ENCODE peak calls at places on chromosomes 1 and 21, in nine cellular contexts. N is osteocyte, C is WTC11, R is thyroid gland, H is Calu3, W is glutamatergic neuron, O is dorsolateral prefrontal cortex, U is left ventricle myocardium inferior, X is epithelial cell of esophagus. B is an unnamed sample.

GRCh38 chr1:46638921-46639320 is 22.3 kb upstream of the MOB3C start:
- DNase-seq in W (no peak), C (no peak), H (no peak), U (no peak), R (no peak), O (no peak), N (no peak), X (no peak), B (no peak)

GRCh38 chr1:157155658-157156057 is 17.5 kb upstream of the ETV3 start:
- DNase-seq in W (no peak), U (no peak), H (peak), O (no peak), X (no peak), N (no peak), R (no peak), C (peak), B (no peak)

GRCh38 chr1:34405266-34405959 is 228.7 kb downstream of the C1orf94 start:
- DNase-seq in H (no peak), X (no peak), R (no peak), O (no peak), U (no peak), C (no peak), N (no peak), W (no peak), B (no peak)

GRCh38 chr1:33300673-33301072 is 20.2 kb downstream of the A3GALT2 start:
- DNase-seq in O (no peak), H (no peak), X (no peak), C (no peak), U (peak), W (no peak), R (peak), N (no peak), B (no peak)

GRCh38 chr1:12179111-12179519 is 12.3 kb downstream of the TNFRSF1B start:
- DNase-seq in N (no peak), U (no peak), H (no peak), R (no peak), C (no peak), W (no peak), O (no peak), X (no peak), B (peak)

GRCh38 chr21:46457801-46458314 is 833 bp upstream of the DIP2A start:
- DNase-seq in W (peak), N (no peak), U (peak), R (peak), O (no peak), H (peak), C (no peak), X (peak), B (no peak)

GRCh38 chr21:34974162-34974981 is 74.7 kb downstream of the RUNX1 start:
- DNase-seq in H (no peak), R (no peak), C (no peak), U (no peak), X (no peak), N (no peak), O (no peak), W (no peak), B (peak)

GRCh38 chr1:181743878-181744312 is 260.6 kb downstream of the CACNA1E start:
- DNase-seq in R (peak), U (no peak), O (no peak), X (no peak), C (no peak), H (no peak), N (no peak), W (no peak), B (no peak)

GRCh38 chr1:188314557-188315137 is 1485.9 kb downstream of the PLA2G4A start:
- DNase-seq in C (no peak), O (no peak), N (no peak), H (no peak), U (no peak), W (no peak), R (no peak), X (no peak), B (no peak)

GRCh38 chr1:50132495-50132894 is 23.8 kb downstream of the ELAVL4 start:
- DNase-seq in H (no peak), R (no peak), W (no peak), C (no peak), X (no peak), U (no peak), N (no peak), O (no peak), B (no peak)

GRCh38 chr1:20483098-20483832 is 2.7 kb downstream of the CAMK2N1 start:
- DNase-seq in N (no peak), R (no peak), C (no peak), X (no peak), U (no peak), W (no peak), H (no peak), O (no peak), B (no peak)

GRCh38 chr1:86448670-86449069 is 20.1 kb upstream of the CLCA1 start:
- DNase-seq in X (no peak), H (no peak), R (no peak), O (no peak), U (no peak), N (no peak), C (no peak), W (no peak), B (no peak)

GRCh38 chr1:94093351-94093750 is 27.6 kb downstream of the ABCA4 start:
- DNase-seq in O (no peak), R (no peak), N (no peak), X (no peak), U (no peak), H (no peak), C (no peak), W (no peak), B (no peak)

GRCh38 chr1:46102769-46103476 is 29.5 kb downstream of the PIK3R3 start:
- DNase-seq in W (no peak), X (peak), N (no peak), U (no peak), R (no peak), O (no peak), H (no peak), C (no peak), B (no peak)

GRCh38 chr1:234871710-234872262 is 256.9 kb downstream of the TOMM20 start:
- DNase-seq in R (no peak), H (no peak), C (no peak), W (no peak), X (peak), U (no peak), O (no peak), N (no peak), B (no peak)

GRCh38 chr1:171141336-171142051 is 43.6 kb upstream of the FMO2 start:
- DNase-seq in C (no peak), U (peak), N (peak), W (no peak), H (no peak), O (no peak), X (no peak), R (no peak), B (no peak)

GRCh38 chr1:185027252-185027882 is 18.0 kb upstream of the RNF2 start:
- DNase-seq in N (no peak), X (no peak), R (no peak), O (no peak), C (no peak), H (no peak), U (no peak), W (no peak), B (no peak)

GRCh38 chr1:53736290-53736689 is 2.7 kb downstream of the GLIS1 start:
- DNase-seq in X (no peak), R (no peak), N (no peak), U (no peak), C (no peak), H (no peak), O (no peak), W (no peak), B (no peak)

GRCh38 chr1:8458607-8459006 is 140.7 kb downstream of the SLC45A1 start:
- DNase-seq in W (no peak), N (no peak), U (no peak), O (no peak), R (no peak), C (no peak), H (no peak), X (no peak), B (no peak)

GRCh38 chr1:8370046-8370881 is 52.4 kb downstream of the SLC45A1 start:
- DNase-seq in X (no peak), N (no peak), W (no peak), U (no peak), O (no peak), H (no peak), C (no peak), R (no peak), B (no peak)

GRCh38 chr21:15592271-15592860 is 137.4 kb upstream of the USP25 start:
- DNase-seq in R (no peak), C (no peak), U (no peak), H (peak), X (peak), O (no peak), N (no peak), W (no peak), B (no peak)

GRCh38 chr1:156690673-156691032 is 13.4 kb upstream of the NES start:
- DNase-seq in H (no peak), R (no peak), N (no peak), W (no peak), U (no peak), C (no peak), X (no peak), O (no peak), B (no peak)

GRCh38 chr1:183733610-183734219 is 71.2 kb upstream of the RGL1 start:
- DNase-seq in X (no peak), C (no peak), R (no peak), O (no peak), W (no peak), U (no peak), N (no peak), H (no peak), B (no peak)

GRCh38 chr1:2382621-2383361 is 8.6 kb downstream of the MORN1 start:
- DNase-seq in U (no peak), W (peak), X (peak), N (no peak), O (no peak), H (peak), R (peak), C (peak), B (no peak)

GRCh38 chr1:12618661-12619395 is 818 bp upstream of the DHRS3 start:
- DNase-seq in R (peak), N (no peak), C (peak), W (no peak), O (no peak), U (peak), H (peak), X (peak), B (peak)

GRCh38 chr21:41651396-41651795 is 115.5 kb downstream of the RIPK4 start:
- DNase-seq in W (no peak), U (no peak), R (peak), C (no peak), N (no peak), O (no peak), X (no peak), H (no peak), B (no peak)

GRCh38 chr1:17168480-17168878 is 36.4 kb upstream of the PADI1 start:
- DNase-seq in W (no peak), X (no peak), R (peak), C (no peak), N (no peak), U (no peak), O (no peak), H (no peak), B (no peak)

GRCh38 chr21:43341349-43342163 is 85.4 kb downstream of the SIK1 start:
- DNase-seq in X (no peak), C (no peak), U (peak), R (no peak), O (no peak), W (no peak), N (no peak), H (no peak), B (no peak)

GRCh38 chr1:12604114-12604874 is 13.7 kb downstream of the DHRS3 start:
- DNase-seq in W (no peak), U (peak), X (peak), O (no peak), N (no peak), C (no peak), H (peak), R (no peak), B (peak)

GRCh38 chr1:181674617-181675016 is 191.3 kb downstream of the CACNA1E start:
- DNase-seq in X (no peak), C (no peak), O (no peak), W (no peak), H (peak), U (no peak), N (no peak), R (no peak), B (no peak)

GRCh38 chr1:13697738-13698137 is 2.2 kb upstream of the PRDM2 start:
- DNase-seq in O (no peak), H (no peak), N (no peak), R (no peak), W (no peak), U (no peak), X (no peak), C (no peak), B (no peak)
- TF ChIP-seq CTCF in O (no peak), H (no peak), N (no peak), R (no peak), W (no peak), U (no peak), X (no peak), C (no peak), B (no peak)

DNA sequence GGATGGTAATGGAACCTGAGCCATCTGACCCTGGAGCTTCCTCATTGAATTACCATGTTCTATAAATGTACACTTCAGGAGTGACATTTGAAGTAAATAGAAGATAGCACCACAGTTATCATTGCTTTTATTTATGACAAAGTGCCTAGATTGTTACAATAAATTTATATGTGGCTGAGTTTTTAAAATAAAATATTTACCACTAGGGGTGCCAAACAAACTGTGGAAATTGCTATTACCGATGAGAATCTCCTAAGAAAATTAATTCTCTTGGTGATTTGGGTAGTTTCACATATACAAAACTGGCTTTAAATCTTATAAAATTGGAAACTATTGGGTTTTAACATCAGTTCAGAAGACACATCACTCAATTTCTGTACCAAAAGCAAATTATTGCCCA is 1.4 kb upstream of the TNR start:
- DNase-seq in R (no peak), U (no peak), N (no peak), C (no peak), W (no peak), H (no peak), O (no peak), X (no peak), B (no peak)
- TF ChIP-seq CTCF in R (no peak), U (no peak), N (peak), C (no peak), W (peak), H (no peak), O (no peak), X (peak), B (no peak)

DNA sequence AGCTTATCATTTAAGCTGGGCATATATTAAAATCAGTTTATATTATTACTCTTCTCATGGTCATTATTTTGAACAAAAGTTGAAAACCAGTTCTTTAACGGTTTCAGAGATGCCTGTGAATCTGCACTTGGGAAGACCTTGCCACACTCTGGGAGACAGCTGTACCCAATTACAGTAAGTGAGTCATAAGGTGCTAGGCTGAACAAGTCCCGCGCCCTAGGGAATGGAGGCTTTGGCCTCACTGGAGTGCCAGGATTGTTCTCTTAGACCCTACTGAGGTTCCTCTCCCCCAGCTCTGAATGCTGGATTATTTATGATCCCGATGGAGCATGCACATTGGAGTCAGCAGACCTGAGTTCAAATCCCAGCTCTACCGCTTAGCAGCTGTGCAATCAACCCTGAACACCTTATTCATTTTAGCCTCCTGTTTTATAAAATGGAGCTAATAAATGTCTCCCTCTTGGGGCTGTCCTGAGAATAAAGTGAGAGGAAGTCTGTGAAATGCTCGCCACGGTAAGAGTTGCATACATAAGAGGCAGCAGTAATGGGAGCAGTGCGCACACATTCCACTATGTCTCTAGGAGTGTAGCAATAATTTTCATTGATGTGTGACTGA is 266.2 kb downstream of the FOXD2 start:
- DNase-seq in U (no peak), N (no peak), O (no peak), C (no peak), H (no peak), W (no peak), R (no peak), X (peak), B (no peak)
- TF ChIP-seq CTCF in U (peak), N (peak), O (no peak), C (no peak), H (no peak), W (no peak), R (no peak), X (peak), B (no peak)

GRCh38 chr1:204306076-204306475 is 53.7 kb downstream of the PLEKHA6 start:
- DNase-seq in U (no peak), W (no peak), C (no peak), X (no peak), O (no peak), N (no peak), R (no peak), H (no peak), B (no peak)

GRCh38 chr1:204304067-204304466 is 55.7 kb downstream of the PLEKHA6 start:
- DNase-seq in H (no peak), W (no peak), N (no peak), U (no peak), R (no peak), C (peak), X (no peak), O (no peak), B (no peak)

GRCh38 chr1:204308023-204308628 is 51.6 kb downstream of the PLEKHA6 start:
- DNase-seq in C (no peak), W (no peak), H (no peak), R (no peak), U (no peak), N (no peak), O (no peak), X (no peak), B (no peak)

GRCh38 chr1:204302769-204303168 is 57.0 kb downstream of the PLEKHA6 start:
- DNase-seq in O (no peak), X (no peak), C (no peak), H (no peak), U (no peak), R (no peak), N (no peak), W (no peak), B (no peak)

GRCh38 chr1:204307334-204307883 is 52.3 kb downstream of the PLEKHA6 start:
- DNase-seq in N (no peak), W (no peak), U (peak), O (no peak), X (peak), H (no peak), R (peak), C (peak), B (no peak)
- TF ChIP-seq CTCF in N (peak), W (no peak), U (peak), O (no peak), X (no peak), H (no peak), R (no peak), C (no peak), B (no peak)

GRCh38 chr1:89781494-89782126 is 39.2 kb upstream of the LRRC8D start:
- DNase-seq in R (no peak), O (no peak), H (peak), W (no peak), U (no peak), C (no peak), X (no peak), N (no peak), B (no peak)

GRCh38 chr1:89786628-89787214 is 34.1 kb upstream of the LRRC8D start:
- DNase-seq in R (no peak), U (no peak), H (no peak), C (no peak), O (no peak), X (no peak), N (no peak), W (no peak), B (no peak)

GRCh38 chr1:89779541-89779940 is 41.3 kb upstream of the LRRC8D start:
- DNase-seq in R (no peak), H (no peak), X (no peak), O (no peak), W (no peak), C (no peak), N (no peak), U (no peak), B (no peak)

GRCh38 chr1:89780721-89781120 is 40.1 kb upstream of the LRRC8D start:
- DNase-seq in X (peak), W (no peak), N (no peak), U (no peak), C (no peak), R (no peak), H (peak), O (no peak), B (no peak)
- TF ChIP-seq CTCF in X (peak), W (no peak), N (peak), U (peak), C (no peak), R (peak), H (peak), O (peak), B (no peak)

GRCh38 chr1:26138974-26139558 is 19.8 kb upstream of the FAM110D start:
- DNase-seq in R (peak), C (no peak), U (no peak), O (no peak), X (no peak), H (no peak), W (no peak), N (no peak), B (no peak)
- TF ChIP-seq CTCF in R (no peak), C (no peak), U (no peak), O (no peak), X (no peak), H (no peak), W (no peak), N (no peak), B (no peak)